ENCODE peak calls at places on chromosome 4, in five cellular contexts. One of them, this sample, is unnamed.

GRCh38 chr4:34181891-34182290 is 2062.4 kb downstream of the ARAP2 start:
- DNase-seq in SJSA1: no peak
- DNase-seq in IMR-90: peak; percentile 61
- DNase-seq in left ventricle myocardium inferior: no peak
- DNase-seq in tibial nerve: no peak
- DNase-seq in this sample: no peak

GRCh38 chr4:182653596-182653995 is 263.6 kb downstream of the DCTD start:
- DNase-seq in left ventricle myocardium inferior: no peak
- DNase-seq in tibial nerve: no peak
- DNase-seq in IMR-90: peak; percentile 75
- DNase-seq in SJSA1: no peak
- DNase-seq in this sample: no peak

GRCh38 chr4:41661447-41662076 is 87.0 kb downstream of the PHOX2B start:
- DNase-seq in IMR-90: peak; percentile 48
- DNase-seq in left ventricle myocardium inferior: peak; percentile 56
- DNase-seq in tibial nerve: peak; percentile 75
- DNase-seq in SJSA1: peak; percentile 44
- DNase-seq in this sample: peak; percentile 56

GRCh38 chr4:2932561-2932950 is 30.6 kb downstream of the NOP14 start:
- DNase-seq in tibial nerve: no peak
- DNase-seq in SJSA1: no peak
- DNase-seq in IMR-90: no peak
- DNase-seq in left ventricle myocardium inferior: no peak
- DNase-seq in this sample: no peak

GRCh38 chr4:80112236-80112635 is 39.2 kb upstream of the ANTXR2 start:
- DNase-seq in IMR-90: peak; percentile 18
- DNase-seq in left ventricle myocardium inferior: peak; percentile 32
- DNase-seq in SJSA1: no peak
- DNase-seq in tibial nerve: peak; percentile 44
- DNase-seq in this sample: peak; percentile 19

GRCh38 chr4:158624889-158625478 is 46.7 kb downstream of the C4orf46 start:
- DNase-seq in SJSA1: no peak
- DNase-seq in left ventricle myocardium inferior: no peak
- DNase-seq in IMR-90: peak; percentile 73
- DNase-seq in tibial nerve: peak; percentile 57
- DNase-seq in this sample: peak; percentile 19

GRCh38 chr4:25749150-25749794 is 93.6 kb downstream of the SLC34A2 start:
- DNase-seq in tibial nerve: no peak
- DNase-seq in IMR-90: no peak
- DNase-seq in SJSA1: no peak
- DNase-seq in left ventricle myocardium inferior: no peak
- DNase-seq in this sample: no peak

GRCh38 chr4:110088670-110089069 is 109.7 kb downstream of the ELOVL6 start:
- DNase-seq in tibial nerve: no peak
- DNase-seq in SJSA1: no peak
- DNase-seq in left ventricle myocardium inferior: no peak
- DNase-seq in IMR-90: peak; percentile 76
- DNase-seq in this sample: no peak

GRCh38 chr4:103400405-103400804 is 202.3 kb upstream of the CENPE start:
- DNase-seq in SJSA1: no peak
- DNase-seq in IMR-90: no peak
- DNase-seq in tibial nerve: no peak
- DNase-seq in left ventricle myocardium inferior: no peak
- DNase-seq in this sample: no peak

GRCh38 chr4:83906561-83906960 is 370.7 kb downstream of the GPAT3 start:
- DNase-seq in IMR-90: peak; percentile 43
- DNase-seq in SJSA1: no peak
- DNase-seq in left ventricle myocardium inferior: no peak
- DNase-seq in tibial nerve: peak; percentile 33
- DNase-seq in this sample: no peak

GRCh38 chr4:75698162-75698962 is 25.2 kb upstream of the G3BP2 start:
- DNase-seq in tibial nerve: no peak
- DNase-seq in left ventricle myocardium inferior: no peak
- DNase-seq in SJSA1: no peak
- DNase-seq in IMR-90: no peak
- DNase-seq in this sample: no peak

GRCh38 chr4:54231419-54232150 is 2.5 kb downstream of the PDGFRA start:
- DNase-seq in IMR-90: peak; percentile 66
- DNase-seq in tibial nerve: peak; percentile 63
- DNase-seq in SJSA1: peak; percentile 44
- DNase-seq in left ventricle myocardium inferior: peak; percentile 76
- DNase-seq in this sample: peak; percentile 74

GRCh38 chr4:72326692-72327632 is 242.1 kb downstream of the ADAMTS3 start:
- DNase-seq in left ventricle myocardium inferior: no peak
- DNase-seq in SJSA1: no peak
- DNase-seq in IMR-90: peak; percentile 42
- DNase-seq in tibial nerve: no peak
- DNase-seq in this sample: no peak

GRCh38 chr4:73727685-73728084 is 12.7 kb upstream of the CXCL8 start:
- DNase-seq in IMR-90: no peak
- DNase-seq in left ventricle myocardium inferior: no peak
- DNase-seq in SJSA1: no peak
- DNase-seq in tibial nerve: no peak
- DNase-seq in this sample: no peak

GRCh38 chr4:125283702-125284279 is 31.0 kb upstream of the FAT4 start:
- DNase-seq in SJSA1: no peak
- DNase-seq in tibial nerve: no peak
- DNase-seq in left ventricle myocardium inferior: no peak
- DNase-seq in IMR-90: peak; percentile 51
- DNase-seq in this sample: no peak

GRCh38 chr4:71230258-71230594 is 108.6 kb upstream of the SLC4A4 start:
- DNase-seq in SJSA1: no peak
- DNase-seq in tibial nerve: no peak
- DNase-seq in left ventricle myocardium inferior: no peak
- DNase-seq in IMR-90: peak; percentile 87
- DNase-seq in this sample: no peak

GRCh38 chr4:78922207-78922606 is 17.0 kb downstream of the PAQR3 start:
- DNase-seq in left ventricle myocardium inferior: no peak
- DNase-seq in IMR-90: peak; percentile 83
- DNase-seq in tibial nerve: no peak
- DNase-seq in SJSA1: peak; percentile 48
- DNase-seq in this sample: no peak

GRCh38 chr4:16270654-16271328 is 44.5 kb upstream of the TAPT1 start:
- DNase-seq in tibial nerve: no peak
- DNase-seq in left ventricle myocardium inferior: no peak
- DNase-seq in SJSA1: no peak
- DNase-seq in IMR-90: no peak
- DNase-seq in this sample: no peak

GRCh38 chr4:78765607-78766006 is 10.5 kb upstream of the BMP2K start:
- DNase-seq in IMR-90: no peak
- DNase-seq in tibial nerve: no peak
- DNase-seq in left ventricle myocardium inferior: no peak
- DNase-seq in SJSA1: no peak
- DNase-seq in this sample: no peak

GRCh38 chr4:184100297-184100885 is 117.3 kb downstream of the ENPP6 start:
- DNase-seq in tibial nerve: no peak
- DNase-seq in SJSA1: no peak
- DNase-seq in left ventricle myocardium inferior: peak; percentile 72
- DNase-seq in IMR-90: peak; percentile 26
- DNase-seq in this sample: peak; percentile 73

GRCh38 chr4:141192564-141192963 is 28.1 kb upstream of the ZNF330 start:
- DNase-seq in tibial nerve: no peak
- DNase-seq in SJSA1: no peak
- DNase-seq in left ventricle myocardium inferior: no peak
- DNase-seq in IMR-90: no peak
- DNase-seq in this sample: no peak

GRCh38 chr4:122733805-122734155 is 1.3 kb downstream of the BBS12 start:
- DNase-seq in left ventricle myocardium inferior: no peak
- DNase-seq in SJSA1: no peak
- DNase-seq in tibial nerve: no peak
- DNase-seq in IMR-90: no peak
- DNase-seq in this sample: no peak

GRCh38 chr4:122728781-122729330 is 3.6 kb upstream of the BBS12 start:
- DNase-seq in left ventricle myocardium inferior: no peak
- DNase-seq in IMR-90: no peak
- DNase-seq in SJSA1: no peak
- DNase-seq in tibial nerve: no peak
- DNase-seq in this sample: no peak

GRCh38 chr4:122732329-122733026 is at the start of gene BBS12:
- DNase-seq in IMR-90: peak; percentile 99
- DNase-seq in tibial nerve: peak; percentile 100
- DNase-seq in SJSA1: peak; percentile 99
- DNase-seq in left ventricle myocardium inferior: peak; percentile 98
- DNase-seq in this sample: peak; percentile 97

DNA sequence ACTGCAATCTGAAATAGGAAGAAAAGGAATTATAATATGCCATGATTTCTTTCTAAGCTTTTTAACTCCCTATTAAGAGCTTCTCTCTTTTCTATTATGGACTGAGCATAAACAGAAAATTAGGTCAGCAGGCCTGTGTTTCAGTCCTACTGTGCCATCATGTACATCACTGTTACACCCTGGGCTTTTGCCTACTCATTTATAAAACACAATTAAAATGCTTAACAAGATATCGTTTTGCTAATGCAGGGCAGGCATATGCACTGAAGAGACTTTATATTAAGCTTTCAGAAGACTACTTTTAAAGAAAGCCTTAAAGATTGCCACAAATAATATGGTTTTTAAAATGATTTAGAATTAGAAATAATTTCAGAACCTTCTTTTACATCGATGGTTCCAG is 828 bp upstream of the BBS12 start:
- DNase-seq in tibial nerve: no peak
- DNase-seq in IMR-90: no peak
- DNase-seq in SJSA1: no peak
- DNase-seq in left ventricle myocardium inferior: no peak
- DNase-seq in this sample: no peak
- H3K4me3 ChIP-seq in tibial nerve: no peak overlapping the region
- H3K4me3 ChIP-seq in IMR-90: no peak overlapping the region
- H3K4me3 ChIP-seq in SJSA1: no peak overlapping the region
- H3K4me3 ChIP-seq in left ventricle myocardium inferior: peak overlapping the region; percentile 88
- H3K4me3 ChIP-seq in this sample: peak overlapping the region; percentile 84

GRCh38 chr4:121061215-121061614 is 11.1 kb downstream of the NDNF start:
- DNase-seq in tibial nerve: no peak
- DNase-seq in left ventricle myocardium inferior: no peak
- DNase-seq in SJSA1: no peak
- DNase-seq in IMR-90: no peak
- DNase-seq in this sample: no peak

GRCh38 chr4:121062466-121062975 is 9.8 kb downstream of the NDNF start:
- DNase-seq in left ventricle myocardium inferior: no peak
- DNase-seq in IMR-90: no peak
- DNase-seq in SJSA1: no peak
- DNase-seq in tibial nerve: no peak
- DNase-seq in this sample: no peak

GRCh38 chr4:121064482-121064881 is 7.9 kb downstream of the NDNF start:
- DNase-seq in SJSA1: no peak
- DNase-seq in tibial nerve: no peak
- DNase-seq in left ventricle myocardium inferior: no peak
- DNase-seq in IMR-90: no peak
- DNase-seq in this sample: no peak

GRCh38 chr4:121057466-121057911 is 14.8 kb downstream of the NDNF start:
- DNase-seq in left ventricle myocardium inferior: no peak
- DNase-seq in SJSA1: no peak
- DNase-seq in tibial nerve: no peak
- DNase-seq in IMR-90: no peak
- DNase-seq in this sample: no peak

DNA sequence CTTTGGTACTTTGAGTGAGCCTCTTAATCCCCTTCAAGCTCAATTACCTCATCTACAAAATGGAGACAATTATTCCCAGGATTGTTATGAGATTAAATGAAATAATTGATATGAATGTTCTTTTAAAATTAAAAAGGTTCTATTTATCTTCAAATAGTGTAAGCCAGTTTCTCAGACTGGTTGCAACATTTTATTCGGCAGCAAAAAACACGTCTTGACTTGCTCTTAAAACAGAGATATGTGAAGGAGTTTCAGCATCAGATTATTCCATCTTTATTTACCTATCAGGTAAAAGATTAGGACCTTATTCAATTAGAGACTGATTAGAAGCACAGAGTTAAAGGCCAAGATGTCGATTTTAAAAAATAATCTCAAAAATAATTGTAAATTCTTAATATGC is 10.5 kb downstream of the NDNF start:
- DNase-seq in left ventricle myocardium inferior: no peak
- DNase-seq in IMR-90: no peak
- DNase-seq in tibial nerve: no peak
- DNase-seq in SJSA1: no peak
- DNase-seq in this sample: no peak
- H3K4me3 ChIP-seq in left ventricle myocardium inferior: peak overlapping the region; percentile 8
- H3K4me3 ChIP-seq in IMR-90: no peak overlapping the region
- H3K4me3 ChIP-seq in tibial nerve: no peak overlapping the region
- H3K4me3 ChIP-seq in SJSA1: no peak overlapping the region
- H3K4me3 ChIP-seq in this sample: no peak overlapping the region

GRCh38 chr4:93828830-93829530 is 427 bp downstream of the ATOH1 start:
- DNase-seq in left ventricle myocardium inferior: no peak
- DNase-seq in IMR-90: no peak
- DNase-seq in SJSA1: no peak
- DNase-seq in tibial nerve: no peak
- DNase-seq in this sample: no peak
- H3K4me3 ChIP-seq in left ventricle myocardium inferior: peak overlapping the region; percentile 63
- H3K4me3 ChIP-seq in IMR-90: peak overlapping the region; percentile 17
- H3K4me3 ChIP-seq in SJSA1: peak overlapping the region; percentile 10
- H3K4me3 ChIP-seq in tibial nerve: peak overlapping the region; percentile 13
- H3K4me3 ChIP-seq in this sample: peak overlapping the region; percentile 35

GRCh38 chr4:147620315-147620714 is 3.1 kb downstream of the TMEM184C start:
- DNase-seq in SJSA1: no peak
- DNase-seq in tibial nerve: no peak
- DNase-seq in IMR-90: no peak
- DNase-seq in left ventricle myocardium inferior: no peak
- DNase-seq in this sample: no peak
- H3K4me3 ChIP-seq in SJSA1: no peak overlapping the region
- H3K4me3 ChIP-seq in tibial nerve: no peak overlapping the region
- H3K4me3 ChIP-seq in IMR-90: no peak overlapping the region
- H3K4me3 ChIP-seq in left ventricle myocardium inferior: no peak overlapping the region
- H3K4me3 ChIP-seq in this sample: no peak overlapping the region

GRCh38 chr4:168664242-168664897 is 167.5 kb downstream of the PALLD start:
- DNase-seq in IMR-90: no peak
- DNase-seq in tibial nerve: no peak
- DNase-seq in SJSA1: no peak
- DNase-seq in left ventricle myocardium inferior: no peak
- DNase-seq in this sample: no peak

GRCh38 chr4:168667936-168668335 is 171.1 kb downstream of the PALLD start:
- DNase-seq in tibial nerve: no peak
- DNase-seq in left ventricle myocardium inferior: no peak
- DNase-seq in IMR-90: no peak
- DNase-seq in SJSA1: no peak
- DNase-seq in this sample: no peak

GRCh38 chr4:168662297-168662985 is 165.6 kb downstream of the PALLD start:
- DNase-seq in tibial nerve: no peak
- DNase-seq in SJSA1: no peak
- DNase-seq in IMR-90: no peak
- DNase-seq in left ventricle myocardium inferior: no peak
- DNase-seq in this sample: no peak

GRCh38 chr4:168667397-168667796 is 170.5 kb downstream of the PALLD start:
- DNase-seq in IMR-90: no peak
- DNase-seq in tibial nerve: no peak
- DNase-seq in SJSA1: no peak
- DNase-seq in left ventricle myocardium inferior: no peak
- DNase-seq in this sample: no peak

DNA sequence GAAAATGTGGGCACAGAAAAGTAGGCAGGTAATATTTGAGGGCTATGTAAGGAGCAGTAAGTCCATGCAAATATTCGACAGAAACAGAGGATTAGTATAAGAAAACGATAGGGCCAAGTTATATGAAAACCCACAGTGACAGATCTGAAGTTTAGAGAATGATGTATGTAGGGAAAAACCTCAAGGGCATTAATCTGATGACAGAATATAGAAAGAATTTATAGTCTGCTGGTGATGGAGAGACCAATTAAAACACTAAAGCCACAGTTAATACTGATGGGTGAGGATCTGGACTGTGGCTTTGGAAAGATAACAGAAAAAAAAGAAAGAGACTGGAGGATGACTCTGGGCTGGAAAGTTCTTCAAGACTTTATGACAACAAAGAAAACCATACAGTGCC is 169.7 kb downstream of the PALLD start:
- DNase-seq in SJSA1: no peak
- DNase-seq in tibial nerve: no peak
- DNase-seq in left ventricle myocardium inferior: no peak
- DNase-seq in IMR-90: peak; percentile 55
- DNase-seq in this sample: no peak
- H3K4me3 ChIP-seq in SJSA1: no peak overlapping the region
- H3K4me3 ChIP-seq in tibial nerve: no peak overlapping the region
- H3K4me3 ChIP-seq in left ventricle myocardium inferior: no peak overlapping the region
- H3K4me3 ChIP-seq in IMR-90: no peak overlapping the region
- H3K4me3 ChIP-seq in this sample: no peak overlapping the region